ENCODE peak calls at places on chromosomes 5 and 9, in seven cellular contexts. One of them, this sample, is unnamed.

GRCh38 chr5:172350212-172351181 is 66.9 kb upstream of the UBTD2 start:
- DNase-seq in effector memory CD4-positive, alpha-beta T cell: no peak
- DNase-seq in GM13976: no peak
- DNase-seq in Right ventricle myocardium superior: no peak
- DNase-seq in activated CD4-positive, alpha-beta T cell treated with anti-CD3 and anti-CD28 coated beads, Interleukin-2, amount 50 U/mL, for 1 hour: no peak
- DNase-seq in activated CD8-positive, alpha-beta memory T cell treated with anti-CD3 and anti-CD28 coated beads, Interleukin-2, amount 50 U/mL, for 4 hours: no peak
- DNase-seq in NCI-H2081: no peak
- DNase-seq in this sample: no peak

GRCh38 chr5:132251220-132251725 is 6.2 kb upstream of the PDLIM4 start:
- DNase-seq in Right ventricle myocardium superior: no peak
- DNase-seq in NCI-H2081: no peak
- DNase-seq in effector memory CD4-positive, alpha-beta T cell: no peak
- DNase-seq in activated CD4-positive, alpha-beta T cell treated with anti-CD3 and anti-CD28 coated beads, Interleukin-2, amount 50 U/mL, for 1 hour: no peak
- DNase-seq in activated CD8-positive, alpha-beta memory T cell treated with anti-CD3 and anti-CD28 coated beads, Interleukin-2, amount 50 U/mL, for 4 hours: no peak
- DNase-seq in GM13976: no peak
- DNase-seq in this sample: no peak

GRCh38 chr9:36788534-36788933 is 215.8 kb downstream of the MELK start:
- DNase-seq in activated CD8-positive, alpha-beta memory T cell treated with anti-CD3 and anti-CD28 coated beads, Interleukin-2, amount 50 U/mL, for 4 hours: no peak
- DNase-seq in Right ventricle myocardium superior: no peak
- DNase-seq in activated CD4-positive, alpha-beta T cell treated with anti-CD3 and anti-CD28 coated beads, Interleukin-2, amount 50 U/mL, for 1 hour: no peak
- DNase-seq in GM13976: peak
- DNase-seq in NCI-H2081: no peak
- DNase-seq in effector memory CD4-positive, alpha-beta T cell: no peak
- DNase-seq in this sample: peak

GRCh38 chr9:108241384-108241783 is 614.4 kb downstream of the ACTL7B start:
- DNase-seq in effector memory CD4-positive, alpha-beta T cell: no peak
- DNase-seq in Right ventricle myocardium superior: no peak
- DNase-seq in activated CD8-positive, alpha-beta memory T cell treated with anti-CD3 and anti-CD28 coated beads, Interleukin-2, amount 50 U/mL, for 4 hours: no peak
- DNase-seq in GM13976: no peak
- DNase-seq in NCI-H2081: no peak
- DNase-seq in activated CD4-positive, alpha-beta T cell treated with anti-CD3 and anti-CD28 coated beads, Interleukin-2, amount 50 U/mL, for 1 hour: no peak
- DNase-seq in this sample: no peak

GRCh38 chr5:119453045-119453383 is 717 bp downstream of the HSD17B4 start:
- DNase-seq in effector memory CD4-positive, alpha-beta T cell: no peak
- DNase-seq in GM13976: no peak
- DNase-seq in activated CD8-positive, alpha-beta memory T cell treated with anti-CD3 and anti-CD28 coated beads, Interleukin-2, amount 50 U/mL, for 4 hours: no peak
- DNase-seq in Right ventricle myocardium superior: no peak
- DNase-seq in activated CD4-positive, alpha-beta T cell treated with anti-CD3 and anti-CD28 coated beads, Interleukin-2, amount 50 U/mL, for 1 hour: no peak
- DNase-seq in NCI-H2081: no peak
- DNase-seq in this sample: no peak

GRCh38 chr5:16160706-16161105 is 18.9 kb downstream of the MARCHF11 start:
- DNase-seq in activated CD8-positive, alpha-beta memory T cell treated with anti-CD3 and anti-CD28 coated beads, Interleukin-2, amount 50 U/mL, for 4 hours: no peak
- DNase-seq in activated CD4-positive, alpha-beta T cell treated with anti-CD3 and anti-CD28 coated beads, Interleukin-2, amount 50 U/mL, for 1 hour: no peak
- DNase-seq in NCI-H2081: peak
- DNase-seq in effector memory CD4-positive, alpha-beta T cell: no peak
- DNase-seq in GM13976: peak
- DNase-seq in Right ventricle myocardium superior: no peak
- DNase-seq in this sample: peak

GRCh38 chr9:81474792-81475191 is 214.6 kb downstream of the TLE1 start:
- DNase-seq in activated CD8-positive, alpha-beta memory T cell treated with anti-CD3 and anti-CD28 coated beads, Interleukin-2, amount 50 U/mL, for 4 hours: no peak
- DNase-seq in activated CD4-positive, alpha-beta T cell treated with anti-CD3 and anti-CD28 coated beads, Interleukin-2, amount 50 U/mL, for 1 hour: no peak
- DNase-seq in Right ventricle myocardium superior: no peak
- DNase-seq in GM13976: no peak
- DNase-seq in NCI-H2081: no peak
- DNase-seq in effector memory CD4-positive, alpha-beta T cell: no peak
- DNase-seq in this sample: no peak

GRCh38 chr5:139657363-139658321 is 9.5 kb downstream of the CXXC5 start:
- DNase-seq in activated CD8-positive, alpha-beta memory T cell treated with anti-CD3 and anti-CD28 coated beads, Interleukin-2, amount 50 U/mL, for 4 hours: no peak
- DNase-seq in effector memory CD4-positive, alpha-beta T cell: no peak
- DNase-seq in Right ventricle myocardium superior: no peak
- DNase-seq in GM13976: no peak
- DNase-seq in NCI-H2081: no peak
- DNase-seq in activated CD4-positive, alpha-beta T cell treated with anti-CD3 and anti-CD28 coated beads, Interleukin-2, amount 50 U/mL, for 1 hour: no peak
- DNase-seq in this sample: no peak

GRCh38 chr5:107832746-107833145 is 162.0 kb upstream of the EFNA5 start:
- DNase-seq in activated CD8-positive, alpha-beta memory T cell treated with anti-CD3 and anti-CD28 coated beads, Interleukin-2, amount 50 U/mL, for 4 hours: no peak
- DNase-seq in activated CD4-positive, alpha-beta T cell treated with anti-CD3 and anti-CD28 coated beads, Interleukin-2, amount 50 U/mL, for 1 hour: no peak
- DNase-seq in Right ventricle myocardium superior: no peak
- DNase-seq in GM13976: no peak
- DNase-seq in NCI-H2081: no peak
- DNase-seq in effector memory CD4-positive, alpha-beta T cell: no peak
- DNase-seq in this sample: no peak

GRCh38 chr5:15013654-15014463 is 142.3 kb upstream of the ANKH start:
- DNase-seq in NCI-H2081: peak
- DNase-seq in activated CD8-positive, alpha-beta memory T cell treated with anti-CD3 and anti-CD28 coated beads, Interleukin-2, amount 50 U/mL, for 4 hours: no peak
- DNase-seq in activated CD4-positive, alpha-beta T cell treated with anti-CD3 and anti-CD28 coated beads, Interleukin-2, amount 50 U/mL, for 1 hour: no peak
- DNase-seq in Right ventricle myocardium superior: no peak
- DNase-seq in GM13976: peak
- DNase-seq in effector memory CD4-positive, alpha-beta T cell: no peak
- DNase-seq in this sample: no peak

GRCh38 chr5:131323378-131323777 is 59.5 kb downstream of the CDC42SE2 start:
- DNase-seq in activated CD8-positive, alpha-beta memory T cell treated with anti-CD3 and anti-CD28 coated beads, Interleukin-2, amount 50 U/mL, for 4 hours: no peak
- DNase-seq in effector memory CD4-positive, alpha-beta T cell: no peak
- DNase-seq in GM13976: no peak
- DNase-seq in Right ventricle myocardium superior: no peak
- DNase-seq in NCI-H2081: no peak
- DNase-seq in activated CD4-positive, alpha-beta T cell treated with anti-CD3 and anti-CD28 coated beads, Interleukin-2, amount 50 U/mL, for 1 hour: no peak
- DNase-seq in this sample: no peak

GRCh38 chr5:61915646-61916045 is 390.4 kb upstream of the KIF2A start:
- DNase-seq in NCI-H2081: no peak
- DNase-seq in GM13976: no peak
- DNase-seq in effector memory CD4-positive, alpha-beta T cell: no peak
- DNase-seq in Right ventricle myocardium superior: no peak
- DNase-seq in activated CD8-positive, alpha-beta memory T cell treated with anti-CD3 and anti-CD28 coated beads, Interleukin-2, amount 50 U/mL, for 4 hours: no peak
- DNase-seq in activated CD4-positive, alpha-beta T cell treated with anti-CD3 and anti-CD28 coated beads, Interleukin-2, amount 50 U/mL, for 1 hour: no peak
- DNase-seq in this sample: no peak

GRCh38 chr5:142713151-142713706 is 27.3 kb upstream of the FGF1 start:
- DNase-seq in activated CD4-positive, alpha-beta T cell treated with anti-CD3 and anti-CD28 coated beads, Interleukin-2, amount 50 U/mL, for 1 hour: peak
- DNase-seq in effector memory CD4-positive, alpha-beta T cell: peak
- DNase-seq in activated CD8-positive, alpha-beta memory T cell treated with anti-CD3 and anti-CD28 coated beads, Interleukin-2, amount 50 U/mL, for 4 hours: peak
- DNase-seq in Right ventricle myocardium superior: peak
- DNase-seq in GM13976: peak
- DNase-seq in NCI-H2081: peak
- DNase-seq in this sample: peak

GRCh38 chr5:72951850-72952468 is 3.9 kb upstream of the FCHO2 start:
- DNase-seq in activated CD4-positive, alpha-beta T cell treated with anti-CD3 and anti-CD28 coated beads, Interleukin-2, amount 50 U/mL, for 1 hour: no peak
- DNase-seq in GM13976: no peak
- DNase-seq in effector memory CD4-positive, alpha-beta T cell: no peak
- DNase-seq in Right ventricle myocardium superior: no peak
- DNase-seq in activated CD8-positive, alpha-beta memory T cell treated with anti-CD3 and anti-CD28 coated beads, Interleukin-2, amount 50 U/mL, for 4 hours: no peak
- DNase-seq in NCI-H2081: no peak
- DNase-seq in this sample: no peak

GRCh38 chr9:17291766-17292165 is 156.9 kb downstream of the CNTLN start:
- DNase-seq in activated CD8-positive, alpha-beta memory T cell treated with anti-CD3 and anti-CD28 coated beads, Interleukin-2, amount 50 U/mL, for 4 hours: no peak
- DNase-seq in NCI-H2081: no peak
- DNase-seq in Right ventricle myocardium superior: no peak
- DNase-seq in activated CD4-positive, alpha-beta T cell treated with anti-CD3 and anti-CD28 coated beads, Interleukin-2, amount 50 U/mL, for 1 hour: no peak
- DNase-seq in effector memory CD4-positive, alpha-beta T cell: no peak
- DNase-seq in GM13976: no peak
- DNase-seq in this sample: no peak

GRCh38 chr9:371349-371748 is 156.7 kb downstream of the DOCK8 start:
- DNase-seq in Right ventricle myocardium superior: no peak
- DNase-seq in NCI-H2081: no peak
- DNase-seq in GM13976: no peak
- DNase-seq in effector memory CD4-positive, alpha-beta T cell: no peak
- DNase-seq in activated CD4-positive, alpha-beta T cell treated with anti-CD3 and anti-CD28 coated beads, Interleukin-2, amount 50 U/mL, for 1 hour: no peak
- DNase-seq in activated CD8-positive, alpha-beta memory T cell treated with anti-CD3 and anti-CD28 coated beads, Interleukin-2, amount 50 U/mL, for 4 hours: no peak
- DNase-seq in this sample: no peak

GRCh38 chr5:66307647-66308257 is 163.7 kb downstream of the SREK1 start:
- DNase-seq in Right ventricle myocardium superior: no peak
- DNase-seq in GM13976: peak
- DNase-seq in NCI-H2081: peak
- DNase-seq in effector memory CD4-positive, alpha-beta T cell: no peak
- DNase-seq in activated CD8-positive, alpha-beta memory T cell treated with anti-CD3 and anti-CD28 coated beads, Interleukin-2, amount 50 U/mL, for 4 hours: no peak
- DNase-seq in activated CD4-positive, alpha-beta T cell treated with anti-CD3 and anti-CD28 coated beads, Interleukin-2, amount 50 U/mL, for 1 hour: no peak
- DNase-seq in this sample: no peak

GRCh38 chr5:169009171-169009570 is 291.8 kb downstream of the SLIT3 start:
- DNase-seq in GM13976: no peak
- DNase-seq in Right ventricle myocardium superior: no peak
- DNase-seq in activated CD8-positive, alpha-beta memory T cell treated with anti-CD3 and anti-CD28 coated beads, Interleukin-2, amount 50 U/mL, for 4 hours: no peak
- DNase-seq in NCI-H2081: no peak
- DNase-seq in effector memory CD4-positive, alpha-beta T cell: no peak
- DNase-seq in activated CD4-positive, alpha-beta T cell treated with anti-CD3 and anti-CD28 coated beads, Interleukin-2, amount 50 U/mL, for 1 hour: no peak
- DNase-seq in this sample: no peak

GRCh38 chr9:126166291-126166690 is 160.3 kb upstream of the MVB12B start:
- DNase-seq in effector memory CD4-positive, alpha-beta T cell: no peak
- DNase-seq in activated CD8-positive, alpha-beta memory T cell treated with anti-CD3 and anti-CD28 coated beads, Interleukin-2, amount 50 U/mL, for 4 hours: no peak
- DNase-seq in NCI-H2081: no peak
- DNase-seq in Right ventricle myocardium superior: no peak
- DNase-seq in GM13976: peak
- DNase-seq in activated CD4-positive, alpha-beta T cell treated with anti-CD3 and anti-CD28 coated beads, Interleukin-2, amount 50 U/mL, for 1 hour: no peak
- DNase-seq in this sample: no peak

GRCh38 chr9:72592501-72593403 is 71.3 kb downstream of the TMC1 start:
- DNase-seq in activated CD4-positive, alpha-beta T cell treated with anti-CD3 and anti-CD28 coated beads, Interleukin-2, amount 50 U/mL, for 1 hour: peak
- DNase-seq in activated CD8-positive, alpha-beta memory T cell treated with anti-CD3 and anti-CD28 coated beads, Interleukin-2, amount 50 U/mL, for 4 hours: peak
- DNase-seq in NCI-H2081: peak
- DNase-seq in Right ventricle myocardium superior: no peak
- DNase-seq in GM13976: peak
- DNase-seq in effector memory CD4-positive, alpha-beta T cell: no peak
- DNase-seq in this sample: peak

GRCh38 chr9:94480205-94480604 is 74.7 kb upstream of the PCAT7 start:
- DNase-seq in GM13976: no peak
- DNase-seq in activated CD4-positive, alpha-beta T cell treated with anti-CD3 and anti-CD28 coated beads, Interleukin-2, amount 50 U/mL, for 1 hour: no peak
- DNase-seq in activated CD8-positive, alpha-beta memory T cell treated with anti-CD3 and anti-CD28 coated beads, Interleukin-2, amount 50 U/mL, for 4 hours: no peak
- DNase-seq in NCI-H2081: no peak
- DNase-seq in Right ventricle myocardium superior: no peak
- DNase-seq in effector memory CD4-positive, alpha-beta T cell: no peak
- DNase-seq in this sample: no peak

GRCh38 chr5:157665467-157666085 is 5.8 kb upstream of the C5orf52 start:
- DNase-seq in activated CD8-positive, alpha-beta memory T cell treated with anti-CD3 and anti-CD28 coated beads, Interleukin-2, amount 50 U/mL, for 4 hours: no peak
- DNase-seq in effector memory CD4-positive, alpha-beta T cell: no peak
- DNase-seq in activated CD4-positive, alpha-beta T cell treated with anti-CD3 and anti-CD28 coated beads, Interleukin-2, amount 50 U/mL, for 1 hour: no peak
- DNase-seq in Right ventricle myocardium superior: no peak
- DNase-seq in NCI-H2081: no peak
- DNase-seq in GM13976: no peak
- DNase-seq in this sample: no peak

GRCh38 chr5:30156156-30156555 is 1037.3 kb upstream of the CDH6 start:
- DNase-seq in NCI-H2081: no peak
- DNase-seq in Right ventricle myocardium superior: no peak
- DNase-seq in activated CD8-positive, alpha-beta memory T cell treated with anti-CD3 and anti-CD28 coated beads, Interleukin-2, amount 50 U/mL, for 4 hours: no peak
- DNase-seq in effector memory CD4-positive, alpha-beta T cell: no peak
- DNase-seq in GM13976: no peak
- DNase-seq in activated CD4-positive, alpha-beta T cell treated with anti-CD3 and anti-CD28 coated beads, Interleukin-2, amount 50 U/mL, for 1 hour: no peak
- DNase-seq in this sample: no peak

GRCh38 chr9:33778700-33779351 is 16.5 kb upstream of the PRSS3 start:
- DNase-seq in activated CD4-positive, alpha-beta T cell treated with anti-CD3 and anti-CD28 coated beads, Interleukin-2, amount 50 U/mL, for 1 hour: peak
- DNase-seq in NCI-H2081: peak
- DNase-seq in activated CD8-positive, alpha-beta memory T cell treated with anti-CD3 and anti-CD28 coated beads, Interleukin-2, amount 50 U/mL, for 4 hours: peak
- DNase-seq in GM13976: peak
- DNase-seq in Right ventricle myocardium superior: no peak
- DNase-seq in effector memory CD4-positive, alpha-beta T cell: peak
- DNase-seq in this sample: peak

GRCh38 chr5:154215931-154216330 is 25.4 kb downstream of the GALNT10 start:
- DNase-seq in NCI-H2081: no peak
- DNase-seq in GM13976: no peak
- DNase-seq in Right ventricle myocardium superior: no peak
- DNase-seq in activated CD8-positive, alpha-beta memory T cell treated with anti-CD3 and anti-CD28 coated beads, Interleukin-2, amount 50 U/mL, for 4 hours: no peak
- DNase-seq in activated CD4-positive, alpha-beta T cell treated with anti-CD3 and anti-CD28 coated beads, Interleukin-2, amount 50 U/mL, for 1 hour: no peak
- DNase-seq in effector memory CD4-positive, alpha-beta T cell: no peak
- DNase-seq in this sample: no peak

GRCh38 chr5:109921735-109922395 is 232.1 kb downstream of the MAN2A1 start:
- DNase-seq in effector memory CD4-positive, alpha-beta T cell: peak
- DNase-seq in activated CD4-positive, alpha-beta T cell treated with anti-CD3 and anti-CD28 coated beads, Interleukin-2, amount 50 U/mL, for 1 hour: peak
- DNase-seq in Right ventricle myocardium superior: peak
- DNase-seq in activated CD8-positive, alpha-beta memory T cell treated with anti-CD3 and anti-CD28 coated beads, Interleukin-2, amount 50 U/mL, for 4 hours: peak
- DNase-seq in NCI-H2081: peak
- DNase-seq in GM13976: no peak
- DNase-seq in this sample: peak

GRCh38 chr5:10485897-10486296 is 44.2 kb downstream of the ROPN1L start:
- DNase-seq in activated CD4-positive, alpha-beta T cell treated with anti-CD3 and anti-CD28 coated beads, Interleukin-2, amount 50 U/mL, for 1 hour: no peak
- DNase-seq in activated CD8-positive, alpha-beta memory T cell treated with anti-CD3 and anti-CD28 coated beads, Interleukin-2, amount 50 U/mL, for 4 hours: no peak
- DNase-seq in NCI-H2081: no peak
- DNase-seq in GM13976: no peak
- DNase-seq in Right ventricle myocardium superior: no peak
- DNase-seq in effector memory CD4-positive, alpha-beta T cell: no peak
- DNase-seq in this sample: no peak

GRCh38 chr9:88258012-88258411 is 119.7 kb upstream of the SPATA31C2 start:
- DNase-seq in activated CD8-positive, alpha-beta memory T cell treated with anti-CD3 and anti-CD28 coated beads, Interleukin-2, amount 50 U/mL, for 4 hours: no peak
- DNase-seq in NCI-H2081: no peak
- DNase-seq in GM13976: no peak
- DNase-seq in Right ventricle myocardium superior: peak
- DNase-seq in activated CD4-positive, alpha-beta T cell treated with anti-CD3 and anti-CD28 coated beads, Interleukin-2, amount 50 U/mL, for 1 hour: no peak
- DNase-seq in effector memory CD4-positive, alpha-beta T cell: no peak
- DNase-seq in this sample: no peak

GRCh38 chr5:109825450-109825849 is 135.7 kb downstream of the MAN2A1 start:
- DNase-seq in Right ventricle myocardium superior: no peak
- DNase-seq in GM13976: no peak
- DNase-seq in activated CD8-positive, alpha-beta memory T cell treated with anti-CD3 and anti-CD28 coated beads, Interleukin-2, amount 50 U/mL, for 4 hours: no peak
- DNase-seq in effector memory CD4-positive, alpha-beta T cell: no peak
- DNase-seq in NCI-H2081: no peak
- DNase-seq in activated CD4-positive, alpha-beta T cell treated with anti-CD3 and anti-CD28 coated beads, Interleukin-2, amount 50 U/mL, for 1 hour: no peak
- DNase-seq in this sample: no peak

GRCh38 chr5:878125-878524 is 14.5 kb downstream of the BRD9 start:
- DNase-seq in effector memory CD4-positive, alpha-beta T cell: no peak
- DNase-seq in GM13976: no peak
- DNase-seq in activated CD8-positive, alpha-beta memory T cell treated with anti-CD3 and anti-CD28 coated beads, Interleukin-2, amount 50 U/mL, for 4 hours: no peak
- DNase-seq in NCI-H2081: no peak
- DNase-seq in activated CD4-positive, alpha-beta T cell treated with anti-CD3 and anti-CD28 coated beads, Interleukin-2, amount 50 U/mL, for 1 hour: no peak
- DNase-seq in Right ventricle myocardium superior: peak
- DNase-seq in this sample: no peak